ENCODE peak calls at places on chromosomes 7 and 10, in nine cellular contexts. One of them, this sample, is unnamed.

GRCh38 chr10:129095980-129096339 is 371.1 kb upstream of the MGMT start:
- DNase-seq in fibroblast of pulmonary artery: no peak
- DNase-seq in ELF-1: no peak
- DNase-seq in dorsolateral prefrontal cortex: no peak
- DNase-seq in NCI-H345: no peak
- DNase-seq in H9: no peak
- DNase-seq in HT-29: no peak
- DNase-seq in T follicular helper cell: no peak
- DNase-seq in GM04504: no peak
- DNase-seq in this sample: no peak

GRCh38 chr7:140638311-140638791 is 2.3 kb downstream of the DENND2A start:
- DNase-seq in fibroblast of pulmonary artery: peak
- DNase-seq in ELF-1: peak
- DNase-seq in dorsolateral prefrontal cortex: no peak
- DNase-seq in NCI-H345: no peak
- DNase-seq in H9: peak
- DNase-seq in HT-29: no peak
- DNase-seq in T follicular helper cell: no peak
- DNase-seq in GM04504: no peak
- DNase-seq in this sample: peak

GRCh38 chr7:103857435-103857834 is 132.0 kb downstream of the RELN start:
- DNase-seq in fibroblast of pulmonary artery: no peak
- DNase-seq in ELF-1: no peak
- DNase-seq in dorsolateral prefrontal cortex: no peak
- DNase-seq in NCI-H345: peak
- DNase-seq in H9: peak
- DNase-seq in HT-29: peak
- DNase-seq in T follicular helper cell: no peak
- DNase-seq in GM04504: no peak
- DNase-seq in this sample: peak

GRCh38 chr10:98340261-98340675 is 72.3 kb upstream of the LOXL4 start:
- DNase-seq in fibroblast of pulmonary artery: peak
- DNase-seq in ELF-1: no peak
- DNase-seq in dorsolateral prefrontal cortex: no peak
- DNase-seq in NCI-H345: peak
- DNase-seq in H9: no peak
- DNase-seq in HT-29: no peak
- DNase-seq in T follicular helper cell: no peak
- DNase-seq in GM04504: no peak
- DNase-seq in this sample: no peak

GRCh38 chr10:48658243-48658888 is 26.3 kb upstream of the WDFY4 start:
- DNase-seq in fibroblast of pulmonary artery: peak
- DNase-seq in ELF-1: peak
- DNase-seq in dorsolateral prefrontal cortex: peak
- DNase-seq in NCI-H345: peak
- DNase-seq in H9: peak
- DNase-seq in HT-29: peak
- DNase-seq in T follicular helper cell: no peak
- DNase-seq in GM04504: no peak
- DNase-seq in this sample: peak

GRCh38 chr7:126698909-126699308 is 553.8 kb downstream of the GRM8 start:
- DNase-seq in fibroblast of pulmonary artery: no peak
- DNase-seq in ELF-1: no peak
- DNase-seq in dorsolateral prefrontal cortex: no peak
- DNase-seq in NCI-H345: no peak
- DNase-seq in H9: no peak
- DNase-seq in HT-29: peak
- DNase-seq in T follicular helper cell: no peak
- DNase-seq in GM04504: no peak
- DNase-seq in this sample: no peak

GRCh38 chr7:2116903-2117680 is 115.7 kb downstream of the MAD1L1 start:
- DNase-seq in fibroblast of pulmonary artery: peak
- DNase-seq in ELF-1: no peak
- DNase-seq in dorsolateral prefrontal cortex: peak
- DNase-seq in NCI-H345: no peak
- DNase-seq in H9: no peak
- DNase-seq in HT-29: no peak
- DNase-seq in T follicular helper cell: no peak
- DNase-seq in GM04504: no peak
- DNase-seq in this sample: no peak

GRCh38 chr10:19966751-19967150 is 150.5 kb downstream of the PLXDC2 start:
- DNase-seq in fibroblast of pulmonary artery: no peak
- DNase-seq in ELF-1: peak
- DNase-seq in dorsolateral prefrontal cortex: no peak
- DNase-seq in NCI-H345: no peak
- DNase-seq in H9: peak
- DNase-seq in HT-29: no peak
- DNase-seq in T follicular helper cell: no peak
- DNase-seq in GM04504: no peak
- DNase-seq in this sample: peak

GRCh38 chr10:290026-290725 is 154.9 kb downstream of the ZMYND11 start:
- DNase-seq in fibroblast of pulmonary artery: peak
- DNase-seq in ELF-1: no peak
- DNase-seq in dorsolateral prefrontal cortex: no peak
- DNase-seq in NCI-H345: no peak
- DNase-seq in H9: no peak
- DNase-seq in HT-29: no peak
- DNase-seq in T follicular helper cell: no peak
- DNase-seq in GM04504: peak
- DNase-seq in this sample: no peak

GRCh38 chr10:32239770-32240169 is 107.2 kb downstream of the EPC1 start:
- DNase-seq in fibroblast of pulmonary artery: peak
- DNase-seq in ELF-1: no peak
- DNase-seq in dorsolateral prefrontal cortex: no peak
- DNase-seq in NCI-H345: no peak
- DNase-seq in H9: no peak
- DNase-seq in HT-29: no peak
- DNase-seq in T follicular helper cell: no peak
- DNase-seq in GM04504: peak
- DNase-seq in this sample: no peak

GRCh38 chr10:123530166-123530870 is 135.8 kb upstream of the GPR26 start:
- DNase-seq in fibroblast of pulmonary artery: no peak
- DNase-seq in ELF-1: no peak
- DNase-seq in dorsolateral prefrontal cortex: no peak
- DNase-seq in NCI-H345: no peak
- DNase-seq in H9: no peak
- DNase-seq in HT-29: peak
- DNase-seq in T follicular helper cell: no peak
- DNase-seq in GM04504: no peak
- DNase-seq in this sample: no peak

This sample was measured in H7.